ENCODE peak calls at places on chromosomes 2 and 18, in four cellular contexts. One of them, this sample, is unnamed.

GRCh38 chr2:218368150-218368528 is 11.5 kb downstream of the CATIP start:
- DNase-seq in upper lobe of left lung: no peak
- DNase-seq in Calu3: no peak
- DNase-seq in foreskin fibroblast: no peak
- DNase-seq in this sample: no peak

GRCh38 chr2:134269986-134270735 is 16.3 kb downstream of the MGAT5 start:
- DNase-seq in upper lobe of left lung: no peak
- DNase-seq in foreskin fibroblast: no peak
- DNase-seq in Calu3: no peak
- DNase-seq in this sample: no peak

GRCh38 chr18:75439356-75439755 is 11.9 kb upstream of the SMIM21 start:
- DNase-seq in Calu3: no peak
- DNase-seq in foreskin fibroblast: no peak
- DNase-seq in upper lobe of left lung: no peak
- DNase-seq in this sample: no peak

GRCh38 chr2:104028066-104028465 is 825.8 kb upstream of the POU3F3 start:
- DNase-seq in Calu3: no peak
- DNase-seq in foreskin fibroblast: no peak
- DNase-seq in upper lobe of left lung: no peak
- DNase-seq in this sample: no peak

GRCh38 chr2:222248256-222248655 is 50.5 kb downstream of the PAX3 start:
- DNase-seq in foreskin fibroblast: no peak
- DNase-seq in upper lobe of left lung: no peak
- DNase-seq in Calu3: no peak
- DNase-seq in this sample: no peak

GRCh38 chr2:235416816-235417499 is 76.9 kb upstream of the AGAP1 start:
- DNase-seq in upper lobe of left lung: peak; percentile 57
- DNase-seq in Calu3: no peak
- DNase-seq in foreskin fibroblast: no peak
- DNase-seq in this sample: no peak

GRCh38 chr2:10763461-10763800 is 42.0 kb downstream of the ATP6V1C2 start:
- DNase-seq in upper lobe of left lung: no peak
- DNase-seq in foreskin fibroblast: no peak
- DNase-seq in Calu3: no peak
- DNase-seq in this sample: no peak

GRCh38 chr18:56028514-56028913 is 440.5 kb upstream of the TCF4 start:
- DNase-seq in Calu3: no peak
- DNase-seq in foreskin fibroblast: peak; percentile 45
- DNase-seq in upper lobe of left lung: no peak
- DNase-seq in this sample: no peak

GRCh38 chr18:36322734-36323133 is 25.2 kb downstream of the FHOD3 start:
- DNase-seq in Calu3: no peak
- DNase-seq in upper lobe of left lung: no peak
- DNase-seq in foreskin fibroblast: no peak
- DNase-seq in this sample: no peak

GRCh38 chr2:17337507-17337906 is 180.7 kb downstream of the RAD51AP2 start:
- DNase-seq in upper lobe of left lung: no peak
- DNase-seq in Calu3: no peak
- DNase-seq in foreskin fibroblast: no peak
- DNase-seq in this sample: no peak

GRCh38 chr2:17331636-17332035 is 186.6 kb downstream of the RAD51AP2 start:
- DNase-seq in foreskin fibroblast: no peak
- DNase-seq in upper lobe of left lung: no peak
- DNase-seq in Calu3: no peak
- DNase-seq in this sample: no peak

GRCh38 chr2:17334300-17334699 is 183.9 kb downstream of the RAD51AP2 start:
- DNase-seq in Calu3: no peak
- DNase-seq in foreskin fibroblast: no peak
- DNase-seq in upper lobe of left lung: no peak
- DNase-seq in this sample: no peak

DNA sequence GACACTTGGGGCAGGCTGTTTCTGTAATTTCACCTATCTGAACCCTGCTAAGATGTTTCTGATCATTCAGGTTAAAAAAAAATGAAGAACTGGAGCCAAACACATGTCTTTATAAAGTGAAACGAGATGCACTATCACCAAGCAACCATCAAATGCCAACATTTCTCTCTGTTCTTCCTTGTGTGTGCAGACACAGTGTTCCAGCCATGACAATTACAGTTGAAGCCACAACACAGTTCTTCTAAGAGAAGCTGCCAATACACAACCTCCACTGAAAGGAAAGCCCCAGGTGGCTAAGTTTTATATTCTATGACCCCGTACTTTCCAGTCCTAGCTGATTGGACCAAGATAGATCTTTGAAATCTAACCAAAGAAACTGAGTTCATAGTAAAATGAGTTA is 181.8 kb downstream of the RAD51AP2 start:
- DNase-seq in Calu3: no peak
- DNase-seq in upper lobe of left lung: no peak
- DNase-seq in foreskin fibroblast: no peak
- DNase-seq in this sample: no peak
- TF ChIP-seq CTCF in Calu3: no peak
- TF ChIP-seq CTCF in upper lobe of left lung: no peak
- TF ChIP-seq CTCF in foreskin fibroblast: no peak
- TF ChIP-seq CTCF in this sample: no peak

GRCh38 chr2:96523659-96524481 is 12.7 kb upstream of the ARID5A start:
- DNase-seq in foreskin fibroblast: peak; percentile 96
- DNase-seq in Calu3: no peak
- DNase-seq in upper lobe of left lung: no peak
- DNase-seq in this sample: peak; percentile 47

GRCh38 chr2:96522304-96523203 is 14.0 kb upstream of the ARID5A start:
- DNase-seq in foreskin fibroblast: no peak
- DNase-seq in Calu3: no peak
- DNase-seq in upper lobe of left lung: no peak
- DNase-seq in this sample: no peak

GRCh38 chr2:96521219-96521618 is 15.3 kb upstream of the ARID5A start:
- DNase-seq in upper lobe of left lung: no peak
- DNase-seq in Calu3: no peak
- DNase-seq in foreskin fibroblast: no peak
- DNase-seq in this sample: no peak

GRCh38 chr2:96520231-96520630 is 15.1 kb upstream of the NEURL3 start:
- DNase-seq in foreskin fibroblast: no peak
- DNase-seq in Calu3: no peak
- DNase-seq in upper lobe of left lung: no peak
- DNase-seq in this sample: no peak

GRCh38 chr2:96520697-96521096 is 15.5 kb upstream of the NEURL3 start:
- DNase-seq in foreskin fibroblast: no peak
- DNase-seq in upper lobe of left lung: no peak
- DNase-seq in Calu3: no peak
- DNase-seq in this sample: no peak
- TF ChIP-seq CTCF in foreskin fibroblast: no peak
- TF ChIP-seq CTCF in upper lobe of left lung: no peak
- TF ChIP-seq CTCF in Calu3: no peak
- TF ChIP-seq CTCF in this sample: no peak

GRCh38 chr2:25608718-25609117 is 64.7 kb downstream of the DTNB start:
- DNase-seq in foreskin fibroblast: no peak
- DNase-seq in Calu3: no peak
- DNase-seq in upper lobe of left lung: no peak
- DNase-seq in this sample: no peak

GRCh38 chr2:25602333-25602723 is 71.0 kb downstream of the DTNB start:
- DNase-seq in foreskin fibroblast: no peak
- DNase-seq in Calu3: no peak
- DNase-seq in upper lobe of left lung: no peak
- DNase-seq in this sample: no peak

GRCh38 chr2:25606892-25607291 is 66.5 kb downstream of the DTNB start:
- DNase-seq in foreskin fibroblast: peak; percentile 66
- DNase-seq in upper lobe of left lung: no peak
- DNase-seq in Calu3: no peak
- DNase-seq in this sample: no peak
- TF ChIP-seq CTCF in foreskin fibroblast: peak; percentile 19
- TF ChIP-seq CTCF in upper lobe of left lung: peak; percentile 63
- TF ChIP-seq CTCF in Calu3: peak; percentile 56
- TF ChIP-seq CTCF in this sample: peak; percentile 74

GRCh38 chr2:231361701-231362588 is 33.6 kb upstream of the B3GNT7 start:
- DNase-seq in upper lobe of left lung: no peak
- DNase-seq in foreskin fibroblast: no peak
- DNase-seq in Calu3: no peak
- DNase-seq in this sample: no peak
- TF ChIP-seq CTCF in upper lobe of left lung: no peak
- TF ChIP-seq CTCF in foreskin fibroblast: no peak
- TF ChIP-seq CTCF in Calu3: no peak
- TF ChIP-seq CTCF in this sample: no peak

GRCh38 chr2:232658217-232658785 is 24.9 kb downstream of the EFHD1 start:
- DNase-seq in upper lobe of left lung: no peak
- DNase-seq in foreskin fibroblast: peak; percentile 46
- DNase-seq in Calu3: no peak
- DNase-seq in this sample: no peak
- TF ChIP-seq CTCF in upper lobe of left lung: no peak
- TF ChIP-seq CTCF in foreskin fibroblast: no peak
- TF ChIP-seq CTCF in Calu3: no peak
- TF ChIP-seq CTCF in this sample: no peak

DNA sequence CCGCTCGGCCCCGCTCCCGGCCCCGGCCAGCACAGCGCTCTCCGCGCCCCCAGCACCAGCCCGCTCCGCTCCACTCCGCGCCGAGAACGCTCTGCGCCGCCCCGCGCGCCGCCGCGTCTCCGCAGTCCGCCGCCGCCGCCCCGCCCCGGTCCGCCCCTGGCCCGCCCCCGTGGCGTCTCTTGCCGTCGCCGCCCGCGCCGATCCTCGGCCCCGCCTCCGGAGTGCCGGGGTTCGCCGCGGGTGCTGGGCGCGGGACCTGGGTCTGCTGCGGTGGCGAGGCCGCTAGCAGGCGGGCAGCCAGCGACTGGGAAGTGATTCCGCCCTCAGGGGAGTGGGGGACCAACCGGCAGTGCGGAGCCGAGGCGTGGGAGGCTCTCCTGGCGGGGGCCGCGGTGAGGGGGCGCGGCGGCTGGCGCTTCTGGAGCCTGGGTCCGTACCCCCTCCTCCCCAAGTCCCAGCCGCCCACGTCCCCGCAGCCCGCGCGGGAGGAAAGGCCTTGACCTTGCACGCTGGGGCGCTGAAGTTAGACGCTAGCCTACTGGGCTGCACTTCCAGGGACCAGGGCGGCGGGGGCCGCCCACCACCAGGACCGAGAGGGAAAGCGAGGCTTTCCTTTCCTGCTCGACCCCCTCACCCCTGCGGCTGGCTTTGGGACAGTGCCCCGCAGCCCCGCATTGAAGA is at the start of gene HS6ST1:
- DNase-seq in foreskin fibroblast: peak; percentile 94
- DNase-seq in upper lobe of left lung: peak; percentile 88
- DNase-seq in Calu3: peak; percentile 94
- DNase-seq in this sample: peak; percentile 94
- TF ChIP-seq CTCF in foreskin fibroblast: no peak
- TF ChIP-seq CTCF in upper lobe of left lung: no peak
- TF ChIP-seq CTCF in Calu3: no peak
- TF ChIP-seq CTCF in this sample: no peak

GRCh38 chr2:164840458-164840929 is 1.1 kb downstream of the COBLL1 start:
- DNase-seq in upper lobe of left lung: peak; percentile 77
- DNase-seq in foreskin fibroblast: peak; percentile 3
- DNase-seq in Calu3: peak; percentile 83
- DNase-seq in this sample: no peak

GRCh38 chr2:164839914-164840457 is 1.6 kb downstream of the COBLL1 start:
- DNase-seq in foreskin fibroblast: peak; percentile 38
- DNase-seq in upper lobe of left lung: no peak
- DNase-seq in Calu3: no peak
- DNase-seq in this sample: no peak

GRCh38 chr2:164841719-164842623 is at the start of gene COBLL1:
- DNase-seq in foreskin fibroblast: peak; percentile 80
- DNase-seq in upper lobe of left lung: peak; percentile 80
- DNase-seq in Calu3: peak; percentile 92
- DNase-seq in this sample: peak; percentile 87

GRCh38 chr2:164842624-164842966 is 972 bp upstream of the COBLL1 start:
- DNase-seq in foreskin fibroblast: no peak
- DNase-seq in Calu3: no peak
- DNase-seq in upper lobe of left lung: no peak
- DNase-seq in this sample: no peak

GRCh38 chr2:164840930-164841718 is 499 bp downstream of the COBLL1 start:
- DNase-seq in Calu3: peak; percentile 72
- DNase-seq in upper lobe of left lung: peak; percentile 68
- DNase-seq in foreskin fibroblast: peak; percentile 79
- DNase-seq in this sample: peak; percentile 80
- TF ChIP-seq CTCF in Calu3: no peak
- TF ChIP-seq CTCF in upper lobe of left lung: peak; percentile 16
- TF ChIP-seq CTCF in foreskin fibroblast: peak; percentile 20
- TF ChIP-seq CTCF in this sample: peak; percentile 4

DNA sequence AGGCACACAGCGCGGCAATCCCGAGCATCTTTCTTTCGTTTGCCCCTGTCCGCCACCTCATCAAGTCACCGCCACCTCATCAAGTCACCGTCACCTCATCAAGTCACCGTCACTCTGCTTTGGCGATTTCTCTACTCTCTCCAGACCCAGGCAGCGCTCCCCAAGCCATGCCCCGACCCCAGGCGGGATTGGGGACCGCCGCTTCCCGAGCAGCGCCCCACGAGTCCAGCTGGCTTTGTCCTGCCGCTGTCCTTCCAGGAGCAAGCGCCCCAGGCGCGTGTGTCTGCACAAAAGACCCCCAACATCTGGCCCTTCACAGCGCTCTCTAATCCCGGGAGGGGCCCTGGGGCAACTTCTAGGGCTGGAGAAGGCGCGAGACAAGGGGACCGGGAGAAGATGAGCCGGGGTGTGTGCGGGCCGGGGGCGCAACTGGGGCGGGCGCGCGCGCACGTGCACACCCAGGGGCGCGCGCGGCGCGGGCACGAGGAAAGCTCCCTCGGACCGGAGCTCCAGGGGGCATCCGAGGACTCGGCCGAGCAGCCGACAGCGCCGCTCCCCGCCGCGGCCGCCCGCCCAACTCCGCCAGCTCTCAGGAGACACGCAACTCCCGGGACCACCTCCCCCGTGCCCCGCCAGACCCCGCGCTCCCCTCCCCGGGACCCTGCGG is 630 bp upstream of the RNF152 start:
- DNase-seq in upper lobe of left lung: peak; percentile 25
- DNase-seq in Calu3: peak; percentile 64
- DNase-seq in foreskin fibroblast: peak; percentile 89
- DNase-seq in this sample: peak; percentile 80
- TF ChIP-seq CTCF in upper lobe of left lung: no peak
- TF ChIP-seq CTCF in Calu3: no peak
- TF ChIP-seq CTCF in foreskin fibroblast: no peak
- TF ChIP-seq CTCF in this sample: peak; percentile 37

This sample was measured in type B pancreatic cell.